ENCODE peak calls at places on chromosomes 6 and 20, in five cellular contexts. T is heart right ventricle; X is activated CD8-positive, alpha-beta T cell treated with anti-CD3 and anti-CD28 coated beads for 36 hours; J is mammary epithelial cell; O is choroid plexus epithelial cell. W is an unnamed sample.

GRCh38 chr6:170030284-170031095 is 260.4 kb downstream of the DLL1 start:
- DNase-seq in T (no peak), X (no peak), J (no peak), O (no peak), W (no peak)

GRCh38 chr6:105894556-105894955 is 191.6 kb upstream of the PRDM1 start:
- DNase-seq in T (no peak), X (no peak), J (peak), O (no peak), W (no peak)

GRCh38 chr6:156846845-156847599 is 69.8 kb downstream of the ARID1B start:
- DNase-seq in T (no peak), X (no peak), J (no peak), O (no peak), W (no peak)

GRCh38 chr20:18271160-18271559 is 17.2 kb upstream of the ZNF133 start:
- DNase-seq in T (no peak), X (no peak), J (no peak), O (no peak), W (no peak)

GRCh38 chr20:48350291-48350988 is 477.4 kb downstream of the PREX1 start:
- DNase-seq in T (no peak), X (peak), J (no peak), O (peak), W (no peak)

GRCh38 chr6:34248198-34248726 is 544 bp downstream of the SMIM29 start:
- DNase-seq in T (peak), X (peak), J (peak), O (peak), W (peak)

GRCh38 chr6:111248789-111249188 is 161.5 kb downstream of the SLC16A10 start:
- DNase-seq in T (no peak), X (no peak), J (no peak), O (no peak), W (no peak)

GRCh38 chr6:150720774-150721233 is 121.1 kb downstream of the PLEKHG1 start:
- DNase-seq in T (no peak), X (peak), J (peak), O (peak), W (peak)

GRCh38 chr6:136226027-136226673 is 24.0 kb downstream of the MTFR2 start:
- DNase-seq in T (peak), X (peak), J (no peak), O (peak), W (peak)

GRCh38 chr6:116060572-116061283 is at the start of gene FRK:
- DNase-seq in T (peak), X (no peak), J (peak), O (peak), W (peak)
- TF ChIP-seq CTCF in T (peak), X (no peak), J (peak), O (peak), W (peak)

DNA sequence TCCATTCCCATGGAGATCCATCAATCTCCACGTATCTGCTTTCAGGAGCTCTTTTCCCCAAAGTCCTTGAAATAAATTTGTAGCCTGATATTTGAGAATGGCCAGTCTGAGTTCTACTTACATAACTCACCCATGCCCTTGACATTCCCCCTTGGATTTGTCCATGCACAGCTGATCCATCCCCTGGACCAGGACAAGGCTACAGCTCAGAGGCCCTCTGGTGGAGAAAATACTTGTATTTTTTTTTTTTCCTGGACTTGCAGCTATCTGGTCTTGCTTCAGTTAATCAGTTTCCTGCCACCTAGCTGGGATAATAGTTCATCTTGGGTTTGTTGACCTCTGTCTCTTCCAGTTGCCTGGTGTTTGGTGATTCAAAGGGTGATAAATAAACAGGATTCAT is 467.6 kb downstream of the DHX35 start:
- DNase-seq in T (peak), X (no peak), J (no peak), O (no peak), W (no peak)
- TF ChIP-seq CTCF in T (peak), X (no peak), J (no peak), O (no peak), W (no peak)

GRCh38 chr6:52089758-52090348 is 2.4 kb upstream of the PKHD1 start:
- DNase-seq in T (no peak), X (no peak), J (peak), O (no peak), W (no peak)

GRCh38 chr6:52087498-52087999 is at the start of gene PKHD1:
- DNase-seq in T (no peak), X (no peak), J (peak), O (peak), W (no peak)
- TF ChIP-seq CTCF in T (peak), X (no peak), J (peak), O (peak), W (peak)

DNA sequence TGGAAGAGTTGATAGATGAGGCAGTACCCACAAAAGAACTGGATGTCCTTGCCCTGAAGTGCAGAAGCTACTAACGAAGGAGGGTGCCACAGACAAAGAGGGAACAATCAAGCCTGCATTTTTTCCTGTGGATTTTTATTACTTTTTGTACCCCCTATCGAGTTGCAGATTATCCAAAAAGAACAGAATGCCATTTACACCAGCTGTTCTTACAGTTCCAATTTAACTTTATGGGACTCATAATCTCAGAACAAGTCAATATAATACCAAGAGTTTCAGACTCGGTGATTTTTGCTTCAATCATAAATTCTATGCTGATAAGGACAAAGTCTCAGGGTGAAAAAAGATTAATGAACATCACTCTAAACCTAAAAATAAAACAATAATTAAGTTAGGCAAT is 4.0 kb upstream of the CNKSR3 start:
- DNase-seq in T (no peak), X (no peak), J (no peak), O (no peak), W (no peak)
- TF ChIP-seq CTCF in T (no peak), X (no peak), J (no peak), O (no peak), W (no peak)

DNA sequence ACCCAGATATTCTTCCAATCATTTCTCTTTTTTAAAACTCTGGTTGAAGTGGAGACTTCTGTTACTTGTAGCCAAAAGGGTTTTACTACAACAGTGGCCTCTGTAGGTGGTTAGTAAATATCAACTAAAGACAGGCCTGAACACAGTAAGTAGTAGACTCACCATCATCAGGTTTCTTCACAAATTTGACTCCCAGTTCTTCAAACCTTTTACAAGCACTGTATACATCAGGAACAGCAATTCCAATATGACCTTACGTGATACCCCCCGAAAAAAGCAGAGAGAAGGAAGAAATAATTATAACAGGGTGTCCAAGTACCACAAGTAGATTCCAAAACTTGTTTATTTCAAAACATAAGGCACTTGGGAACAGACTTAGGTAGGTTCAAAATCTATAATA is 21.1 kb downstream of the GLO1 start:
- DNase-seq in T (no peak), X (no peak), J (no peak), O (no peak), W (no peak)
- TF ChIP-seq CTCF in T (no peak), X (no peak), J (no peak), O (no peak), W (no peak)

DNA sequence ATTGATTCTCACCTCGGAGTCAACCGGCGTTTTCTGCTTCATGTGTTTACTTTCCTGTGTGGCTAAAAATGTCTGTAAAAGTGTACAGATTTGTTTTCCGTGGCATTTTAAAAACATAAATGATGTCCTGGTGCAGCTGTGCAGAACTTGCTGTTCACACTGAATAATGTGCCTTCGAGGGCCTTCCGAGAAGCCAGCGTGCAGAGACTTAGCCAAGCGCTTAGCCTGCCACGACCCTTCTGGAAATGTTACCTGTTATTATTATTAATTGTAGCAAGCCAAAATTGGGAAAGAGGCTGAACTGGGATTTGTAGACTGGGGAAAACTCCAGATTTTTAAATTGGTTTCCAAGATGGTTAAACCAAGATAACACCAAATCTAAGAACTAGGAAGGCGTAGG is 335.8 kb downstream of the CDH4 start:
- DNase-seq in T (no peak), X (no peak), J (no peak), O (no peak), W (no peak)
- TF ChIP-seq CTCF in T (no peak), X (no peak), J (no peak), O (no peak), W (no peak)